ENCODE peak calls at places on chromosomes 5 and 9, in five cellular contexts. Y, D, K, P and A are unnamed samples.
A peak's percentile ranks its signal among the peaks of the same experiment; 100 is the strongest.

GRCh38 chr5:155735388-155735787 is 591.6 kb upstream of the SGCD start:
- DNase-seq in Y (no peak), D (no peak), K (no peak), P (no peak), A (peak; percentile 37)

GRCh38 chr5:107425541-107426031 is 245.2 kb downstream of the EFNA5 start:
- DNase-seq in Y (peak; percentile 34), D (peak; percentile 93), K (no peak), P (no peak), A (no peak)

GRCh38 chr5:157350939-157351338 is 85.0 kb downstream of the CYFIP2 start:
- DNase-seq in Y (no peak), D (no peak), K (no peak), P (no peak), A (no peak)

GRCh38 chr9:98357921-98358535 is 102.6 kb upstream of the TBC1D2 start:
- DNase-seq in Y (no peak), D (peak; percentile 73), K (no peak), P (no peak), A (no peak)

GRCh38 chr9:95778957-95779356 is 96.5 kb upstream of the ERCC6L2 start:
- DNase-seq in Y (peak; percentile 85), D (no peak), K (peak; percentile 76), P (no peak), A (no peak)

GRCh38 chr5:109374625-109375024 is 35.1 kb downstream of the PJA2 start:
- DNase-seq in Y (no peak), D (no peak), K (no peak), P (no peak), A (no peak)

GRCh38 chr9:107739601-107740082 is 250.1 kb upstream of the KLF4 start:
- DNase-seq in Y (no peak), D (no peak), K (peak; percentile 71), P (peak; percentile 91), A (no peak)

GRCh38 chr5:143142596-143143435 is 260.7 kb downstream of the NR3C1 start:
- DNase-seq in Y (no peak), D (no peak), K (peak; percentile 64), P (peak; percentile 92), A (peak; percentile 92)

GRCh38 chr9:117232266-117232665 is 182.6 kb downstream of the ASTN2 start:
- DNase-seq in Y (no peak), D (no peak), K (no peak), P (no peak), A (no peak)

GRCh38 chr9:38622083-38622674 is 1.8 kb upstream of the ANKRD18A start:
- DNase-seq in Y (no peak), D (no peak), K (no peak), P (peak; percentile 90), A (peak; percentile 70)

GRCh38 chr9:124191691-124192208 is 66.0 kb upstream of the NEK6 start:
- DNase-seq in Y (no peak), D (no peak), K (no peak), P (no peak), A (no peak)

GRCh38 chr5:141488591-141489478 is at the start of gene PCDHGC5:
- DNase-seq in Y (peak; percentile 56), D (no peak), K (no peak), P (peak; percentile 90), A (no peak)

GRCh38 chr9:14910178-14910805 is at the start of gene FREM1:
- DNase-seq in Y (no peak), D (peak; percentile 19), K (peak; percentile 61), P (peak; percentile 81), A (peak; percentile 27)

GRCh38 chr9:77011973-77012817 is 7.3 kb upstream of the FOXB2 start:
- DNase-seq in Y (no peak), D (peak; percentile 54), K (no peak), P (peak; percentile 90), A (no peak)

GRCh38 chr5:39570418-39571027 is 145.7 kb upstream of the DAB2 start:
- DNase-seq in Y (no peak), D (peak; percentile 61), K (no peak), P (no peak), A (peak; percentile 1)

GRCh38 chr5:171291371-171291770 is 17.7 kb upstream of the TLX3 start:
- DNase-seq in Y (no peak), D (no peak), K (no peak), P (no peak), A (no peak)

GRCh38 chr5:218457-219289 is 553 bp downstream of the SDHA start:
- DNase-seq in Y (no peak), D (peak; percentile 56), K (peak; percentile 67), P (peak; percentile 88), A (peak; percentile 8)

GRCh38 chr5:136686192-136686872 is 321.0 kb upstream of the TRPC7 start:
- DNase-seq in Y (no peak), D (peak; percentile 51), K (no peak), P (no peak), A (no peak)

GRCh38 chr5:57247765-57248164 is 73.9 kb downstream of the GPBP1 start:
- DNase-seq in Y (no peak), D (no peak), K (no peak), P (no peak), A (no peak)